ENCODE peak calls at places on chromosomes 2 and 18, in seven cellular contexts. Y is central memory CD4-positive, alpha-beta T cell; M is omental fat pad; F is fibroblast of lung; B is activated naive CD4-positive, alpha-beta T cell treated with anti-CD3 and anti-CD28 coated beads for 36 hours; O is activated T-cell treated with anti-CD3 and anti-CD28 coated beads for 1 hour; S is T1000. A is an unnamed sample.

GRCh38 chr18:21820035-21820810 is 79.6 kb downstream of the MIB1 start:
- DNase-seq in Y (no peak), M (no peak), F (peak; percentile 51), B (no peak), O (no peak), S (no peak), A (peak; percentile 8)

GRCh38 chr2:49914281-49914680 is 760.0 kb upstream of the FSHR start:
- DNase-seq in Y (no peak), M (no peak), F (no peak), B (no peak), O (no peak), S (peak; percentile 44), A (no peak)

GRCh38 chr2:218260166-218260565 is 649 bp upstream of the GPBAR1 start:
- DNase-seq in Y (no peak), M (no peak), F (no peak), B (no peak), O (no peak), S (no peak), A (no peak)

GRCh38 chr18:50797147-50797546 is 22.7 kb downstream of the MRO start:
- DNase-seq in Y (no peak), M (no peak), F (no peak), B (no peak), O (no peak), S (no peak), A (no peak)

GRCh38 chr2:206728277-206729199 is 10.3 kb upstream of the DYTN start:
- DNase-seq in Y (no peak), M (no peak), F (no peak), B (peak; percentile 8), O (no peak), S (no peak), A (no peak)

GRCh38 chr18:31088532-31088931 is 13.7 kb downstream of the DSC2 start:
- DNase-seq in Y (no peak), M (no peak), F (no peak), B (no peak), O (no peak), S (no peak), A (no peak)

GRCh38 chr2:20103514-20103913 is 52.1 kb upstream of the LAPTM4A start:
- DNase-seq in Y (no peak), M (no peak), F (no peak), B (no peak), O (no peak), S (no peak), A (no peak)

GRCh38 chr2:189249171-189249570 is 69.6 kb upstream of the COL5A2 start:
- DNase-seq in Y (no peak), M (no peak), F (peak; percentile 82), B (no peak), O (no peak), S (no peak), A (no peak)

GRCh38 chr2:216857131-216857550 is 2.7 kb downstream of the TNP1 start:
- DNase-seq in Y (no peak), M (no peak), F (peak; percentile 25), B (peak; percentile 31), O (no peak), S (no peak), A (peak; percentile 8)

GRCh38 chr2:125870264-125870663 is 785.7 kb upstream of the GYPC start:
- DNase-seq in Y (no peak), M (no peak), F (no peak), B (no peak), O (no peak), S (no peak), A (no peak)

GRCh38 chr2:53028259-53028658 is 739.3 kb upstream of the CHAC2 start:
- DNase-seq in Y (no peak), M (no peak), F (peak; percentile 13), B (no peak), O (no peak), S (no peak), A (no peak)

GRCh38 chr2:181683518-181684453 is 3.5 kb upstream of the NEUROD1 start:
- DNase-seq in Y (no peak), M (no peak), F (no peak), B (peak; percentile 27), O (no peak), S (peak; percentile 61), A (no peak)

GRCh38 chr18:50902797-50903196 is 23.9 kb downstream of the ME2 start:
- DNase-seq in Y (no peak), M (no peak), F (no peak), B (no peak), O (no peak), S (no peak), A (no peak)

GRCh38 chr18:50806208-50806616 is 13.6 kb downstream of the MRO start:
- DNase-seq in Y (no peak), M (no peak), F (no peak), B (peak; percentile 7), O (no peak), S (no peak), A (no peak)

GRCh38 chr2:119253760-119254600 is 30.3 kb downstream of the STEAP3 start:
- DNase-seq in Y (no peak), M (no peak), F (no peak), B (no peak), O (no peak), S (no peak), A (no peak)

GRCh38 chr2:38866773-38867443 is 8.8 kb downstream of the DHX57 start:
- DNase-seq in Y (no peak), M (no peak), F (no peak), B (no peak), O (no peak), S (no peak), A (no peak)

GRCh38 chr2:220034356-220035121 is 407.1 kb downstream of the SLC4A3 start:
- DNase-seq in Y (no peak), M (no peak), F (peak; percentile 32), B (no peak), O (no peak), S (no peak), A (no peak)

GRCh38 chr2:33069894-33070651 is 123.3 kb downstream of the LTBP1 start:
- DNase-seq in Y (no peak), M (no peak), F (peak; percentile 99), B (peak; percentile 66), O (no peak), S (peak; percentile 80), A (no peak)

GRCh38 chr2:20173064-20173463 is 51.9 kb downstream of the SDC1 start:
- DNase-seq in Y (no peak), M (no peak), F (no peak), B (no peak), O (no peak), S (no peak), A (no peak)

GRCh38 chr2:240507778-240508251 is 50.0 kb downstream of the ANKMY1 start:
- DNase-seq in Y (no peak), M (no peak), F (no peak), B (no peak), O (no peak), S (no peak), A (no peak)

GRCh38 chr2:159506764-159507406 is 109.5 kb downstream of the BAZ2B start:
- DNase-seq in Y (no peak), M (no peak), F (no peak), B (no peak), O (no peak), S (no peak), A (no peak)

GRCh38 chr2:225041210-225041870 is 928 bp downstream of the DOCK10 start:
- DNase-seq in Y (peak; percentile 69), M (no peak), F (peak; percentile 56), B (peak; percentile 82), O (peak; percentile 32), S (no peak), A (peak; percentile 16)

GRCh38 chr2:205769494-205769848 is 87.2 kb downstream of the NRP2 start:
- DNase-seq in Y (no peak), M (no peak), F (peak; percentile 94), B (peak; percentile 17), O (no peak), S (no peak), A (no peak)

GRCh38 chr2:79792097-79792496 is 279.2 kb downstream of the CTNNA2 start:
- DNase-seq in Y (no peak), M (no peak), F (no peak), B (no peak), O (no peak), S (no peak), A (no peak)

GRCh38 chr2:219230201-219230540 is 565 bp downstream of the ANKZF1 start:
- DNase-seq in Y (peak; percentile 38), M (no peak), F (peak; percentile 38), B (peak; percentile 63), O (no peak), S (no peak), A (no peak)

GRCh38 chr2:240620149-240620731 is 5.0 kb upstream of the GPR35 start:
- DNase-seq in Y (no peak), M (no peak), F (no peak), B (peak; percentile 3), O (no peak), S (no peak), A (no peak)

GRCh38 chr2:230877737-230878598 is 13.2 kb downstream of the ITM2C start:
- DNase-seq in Y (no peak), M (no peak), F (no peak), B (peak; percentile 62), O (no peak), S (no peak), A (no peak)

A was measured in Jurkat, Clone E6-1.